ENCODE peak calls at places on chromosomes 11 and 22, in four cellular contexts. One of them, this sample, is unnamed. For H3K4me1, the result is how much of the 10 kb centered on the place peaks cover.

GRCh38 chr22:29689872-29690213 is 30.0 kb upstream of the CABP7 start:
- DNase-seq in cardiac muscle cell: peak
- DNase-seq in HCT116: no peak
- DNase-seq in lung: peak
- DNase-seq in this sample: no peak

GRCh38 chr22:49476176-49476575 is 351.5 kb downstream of the BRD1 start:
- DNase-seq in lung: no peak
- DNase-seq in HCT116: no peak
- DNase-seq in cardiac muscle cell: no peak
- DNase-seq in this sample: no peak

GRCh38 chr11:74686792-74687191 is 44.4 kb downstream of the CHRDL2 start:
- DNase-seq in cardiac muscle cell: peak
- DNase-seq in lung: no peak
- DNase-seq in HCT116: no peak
- DNase-seq in this sample: no peak

GRCh38 chr11:33021937-33022336 is 6.3 kb downstream of the DEPDC7 start:
- DNase-seq in HCT116: no peak
- DNase-seq in cardiac muscle cell: no peak
- DNase-seq in lung: no peak
- DNase-seq in this sample: no peak

GRCh38 chr11:108897071-108897481 is 232.2 kb downstream of the DDX10 start:
- DNase-seq in HCT116: peak
- DNase-seq in cardiac muscle cell: peak
- DNase-seq in lung: no peak
- DNase-seq in this sample: no peak

GRCh38 chr11:33778682-33779081 is 4.4 kb upstream of the FBXO3 start:
- DNase-seq in cardiac muscle cell: peak
- DNase-seq in HCT116: no peak
- DNase-seq in lung: no peak
- DNase-seq in this sample: no peak

GRCh38 chr11:20355221-20356219 is 8.0 kb upstream of the HTATIP2 start:
- DNase-seq in cardiac muscle cell: peak
- DNase-seq in HCT116: peak
- DNase-seq in lung: no peak
- DNase-seq in this sample: no peak

GRCh38 chr11:117058761-117059233 is 39.4 kb downstream of the SIK3 start:
- DNase-seq in HCT116: no peak
- DNase-seq in lung: no peak
- DNase-seq in cardiac muscle cell: peak
- DNase-seq in this sample: no peak

GRCh38 chr11:66388746-66389386 is 17.3 kb upstream of the SLC29A2 start:
- DNase-seq in HCT116: peak
- DNase-seq in lung: peak
- DNase-seq in cardiac muscle cell: peak
- DNase-seq in this sample: no peak

GRCh38 chr11:122628691-122629555 is 26.6 kb upstream of the UBASH3B start:
- DNase-seq in HCT116: peak
- DNase-seq in lung: peak
- DNase-seq in cardiac muscle cell: peak
- DNase-seq in this sample: peak

GRCh38 chr22:36352775-36353507 is 34.8 kb downstream of the MYH9 start:
- DNase-seq in cardiac muscle cell: peak
- DNase-seq in HCT116: no peak
- DNase-seq in lung: no peak
- DNase-seq in this sample: no peak

GRCh38 chr22:29330291-29330690 is 14.8 kb upstream of the RASL10A start:
- DNase-seq in cardiac muscle cell: no peak
- DNase-seq in HCT116: no peak
- DNase-seq in lung: no peak
- DNase-seq in this sample: no peak

GRCh38 chr11:119676461-119677020 is 52.5 kb downstream of the NECTIN1 start:
- DNase-seq in cardiac muscle cell: peak
- DNase-seq in lung: no peak
- DNase-seq in HCT116: no peak
- DNase-seq in this sample: no peak

GRCh38 chr22:36358533-36359171 is 29.1 kb downstream of the MYH9 start:
- DNase-seq in cardiac muscle cell: no peak
- DNase-seq in lung: no peak
- DNase-seq in HCT116: no peak
- DNase-seq in this sample: peak

GRCh38 chr22:30402036-30402759 is 5.4 kb downstream of the SEC14L2 start:
- DNase-seq in cardiac muscle cell: peak
- DNase-seq in HCT116: no peak
- DNase-seq in lung: no peak
- DNase-seq in this sample: no peak

GRCh38 chr11:112961751-112962747 is 829 bp downstream of the NCAM1 start:
- DNase-seq in HCT116: no peak
- DNase-seq in cardiac muscle cell: peak
- DNase-seq in lung: no peak
- DNase-seq in this sample: no peak

GRCh38 chr11:123740787-123741158 is 687 bp downstream of the ZNF202 start:
- DNase-seq in HCT116: no peak
- DNase-seq in lung: no peak
- DNase-seq in cardiac muscle cell: peak
- DNase-seq in this sample: no peak

GRCh38 chr22:19291218-19291579 is 320 bp downstream of the CLTCL1 start:
- DNase-seq in HCT116: no peak
- DNase-seq in cardiac muscle cell: peak
- DNase-seq in lung: no peak
- DNase-seq in this sample: no peak

GRCh38 chr11:17699157-17700114 is 19.9 kb upstream of the MYOD1 start:
- DNase-seq in HCT116: no peak
- DNase-seq in cardiac muscle cell: peak
- DNase-seq in lung: no peak
- DNase-seq in this sample: no peak

DNA sequence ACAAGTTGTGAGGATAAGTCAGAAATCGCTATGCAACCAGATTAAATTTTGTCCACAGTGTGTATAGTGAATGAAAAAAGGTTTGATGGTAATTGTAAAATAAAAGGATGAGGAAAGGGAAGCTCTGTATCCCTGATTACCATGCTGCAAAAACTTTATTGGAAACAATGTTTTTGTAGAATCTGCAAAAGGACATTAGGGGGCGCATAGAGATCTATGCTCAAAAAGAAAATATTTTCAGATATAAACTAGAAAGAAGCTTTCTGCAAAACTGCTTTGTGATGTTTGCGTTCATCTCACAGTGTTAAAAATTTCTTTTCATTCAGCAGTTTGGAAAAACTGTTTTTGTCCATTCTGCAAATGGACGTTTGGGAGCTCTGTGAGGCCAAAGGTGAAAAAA is 390.5 kb downstream of the OR4C45 start:
- DNase-seq in HCT116: no peak
- DNase-seq in lung: no peak
- DNase-seq in cardiac muscle cell: no peak
- DNase-seq in this sample: no peak
- TF ChIP-seq CTCF in HCT116: no peak
- TF ChIP-seq CTCF in lung: no peak
- TF ChIP-seq CTCF in cardiac muscle cell: no peak
- TF ChIP-seq CTCF in this sample: no peak

GRCh38 chr11:64546600-64546999 is 44.4 kb upstream of the SLC22A12 start:
- DNase-seq in HCT116: no peak
- DNase-seq in lung: no peak
- DNase-seq in cardiac muscle cell: no peak
- DNase-seq in this sample: no peak
- H3K4me1 ChIP-seq in HCT116: under half
- H3K4me1 ChIP-seq in lung: under half
- H3K4me1 ChIP-seq in cardiac muscle cell: under half
- H3K4me1 ChIP-seq in this sample: under half

GRCh38 chr11:125100136-125100535 is 11.3 kb downstream of the TMEM218 start:
- DNase-seq in cardiac muscle cell: no peak
- DNase-seq in HCT116: no peak
- DNase-seq in lung: no peak
- DNase-seq in this sample: no peak
- TF ChIP-seq CTCF in cardiac muscle cell: no peak
- TF ChIP-seq CTCF in HCT116: no peak
- TF ChIP-seq CTCF in lung: no peak
- TF ChIP-seq CTCF in this sample: no peak

GRCh38 chr22:23539135-23539838 is 40.8 kb downstream of the IGLL1 start:
- DNase-seq in lung: peak
- DNase-seq in cardiac muscle cell: peak
- DNase-seq in HCT116: peak
- DNase-seq in this sample: peak

GRCh38 chr22:23536821-23537345 is 43.2 kb downstream of the IGLL1 start:
- DNase-seq in cardiac muscle cell: no peak
- DNase-seq in lung: no peak
- DNase-seq in HCT116: no peak
- DNase-seq in this sample: peak

GRCh38 chr22:23534851-23535717 is 45.0 kb downstream of the IGLL1 start:
- DNase-seq in HCT116: no peak
- DNase-seq in lung: no peak
- DNase-seq in cardiac muscle cell: no peak
- DNase-seq in this sample: no peak

GRCh38 chr22:23538502-23538860 is 41.6 kb downstream of the IGLL1 start:
- DNase-seq in lung: no peak
- DNase-seq in cardiac muscle cell: peak
- DNase-seq in HCT116: no peak
- DNase-seq in this sample: peak

DNA sequence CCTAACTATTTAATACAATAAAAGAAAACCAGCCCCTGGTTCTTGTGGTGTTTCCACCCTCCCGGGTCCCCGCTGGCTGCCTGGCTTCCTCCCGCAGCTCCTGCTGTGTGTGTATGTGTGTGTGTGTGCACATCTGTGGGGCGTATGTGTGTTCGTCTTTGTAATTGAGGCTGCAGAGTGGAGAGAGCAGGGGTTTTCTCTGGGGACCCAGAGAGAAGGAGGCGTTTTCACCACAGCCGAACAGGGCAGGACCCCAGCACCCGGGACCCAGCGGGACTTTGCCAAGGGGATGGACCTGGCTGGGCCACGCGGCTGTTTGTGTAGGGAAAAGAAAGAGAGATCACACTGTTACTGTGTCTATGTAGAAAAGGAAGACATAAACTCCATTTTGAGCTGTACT is 42.7 kb downstream of the IGLL1 start:
- DNase-seq in cardiac muscle cell: peak
- DNase-seq in HCT116: no peak
- DNase-seq in lung: no peak
- DNase-seq in this sample: peak
- H3K4me1 ChIP-seq in cardiac muscle cell: half or more
- H3K4me1 ChIP-seq in HCT116: under half
- H3K4me1 ChIP-seq in lung: under half
- H3K4me1 ChIP-seq in this sample: under half

GRCh38 chr22:23431337-23432072 is 148.6 kb downstream of the IGLL1 start:
- DNase-seq in lung: no peak
- DNase-seq in HCT116: no peak
- DNase-seq in cardiac muscle cell: peak
- DNase-seq in this sample: no peak
- TF ChIP-seq CTCF in lung: no peak
- TF ChIP-seq CTCF in HCT116: no peak
- TF ChIP-seq CTCF in cardiac muscle cell: no peak
- TF ChIP-seq CTCF in this sample: no peak

DNA sequence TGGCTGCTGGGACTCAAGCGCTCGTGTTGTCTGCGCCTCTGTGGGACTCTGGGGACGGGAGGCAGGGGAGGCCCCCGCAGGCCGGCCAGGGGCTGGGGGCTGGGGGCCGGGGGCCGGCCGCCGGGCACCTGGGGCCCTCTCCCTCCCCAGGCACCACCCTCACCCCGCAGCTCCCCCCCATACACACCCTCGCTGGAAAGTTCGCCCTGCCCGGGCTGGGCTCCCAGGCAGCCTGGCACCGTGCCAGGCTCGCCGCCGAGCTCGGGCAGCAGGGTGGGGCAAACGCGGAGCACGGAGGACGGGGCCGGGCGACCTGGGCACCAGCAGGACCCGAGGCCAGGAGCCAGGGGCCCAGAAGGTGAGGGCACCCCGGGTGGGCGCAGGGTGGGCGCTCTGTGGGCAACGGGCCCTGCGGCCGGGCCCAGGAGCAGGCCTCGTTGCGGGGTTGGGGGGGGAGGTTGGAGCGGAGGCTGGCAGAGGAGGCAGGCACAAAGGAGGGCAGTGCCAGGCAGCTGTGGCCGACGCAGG is 76.7 kb upstream of the WNT7B start:
- DNase-seq in HCT116: no peak
- DNase-seq in cardiac muscle cell: peak
- DNase-seq in lung: peak
- DNase-seq in this sample: peak
- H3K4me1 ChIP-seq in HCT116: under half
- H3K4me1 ChIP-seq in cardiac muscle cell: under half
- H3K4me1 ChIP-seq in lung: under half
- H3K4me1 ChIP-seq in this sample: under half

GRCh38 chr11:106920899-106921504 is 97.3 kb downstream of the GUCY1A2 start:
- DNase-seq in HCT116: no peak
- DNase-seq in cardiac muscle cell: peak
- DNase-seq in lung: no peak
- DNase-seq in this sample: no peak

GRCh38 chr11:106914409-106914808 is 103.9 kb downstream of the GUCY1A2 start:
- DNase-seq in HCT116: no peak
- DNase-seq in cardiac muscle cell: no peak
- DNase-seq in lung: no peak
- DNase-seq in this sample: no peak

DNA sequence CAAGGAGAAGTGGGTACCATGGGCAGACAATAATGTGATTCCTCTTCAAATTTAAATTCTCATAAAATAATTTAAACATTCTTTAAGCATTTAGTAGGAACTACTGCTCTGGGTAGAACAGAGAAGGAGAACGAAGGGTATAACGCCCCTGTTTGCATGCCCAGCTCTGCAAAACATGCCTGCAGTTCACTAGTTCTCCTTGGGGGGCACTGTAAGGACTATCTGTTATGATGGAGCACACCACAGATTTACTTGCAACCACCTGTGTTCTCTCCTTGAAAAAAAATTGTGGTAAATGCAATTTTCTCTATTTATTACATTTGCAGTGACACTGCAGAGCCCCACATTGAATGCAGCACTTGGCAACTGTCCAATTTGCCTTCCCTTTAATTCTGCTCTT is 100.3 kb downstream of the GUCY1A2 start:
- DNase-seq in lung: no peak
- DNase-seq in HCT116: peak
- DNase-seq in cardiac muscle cell: peak
- DNase-seq in this sample: no peak
- TF ChIP-seq CTCF in lung: no peak
- TF ChIP-seq CTCF in HCT116: peak
- TF ChIP-seq CTCF in cardiac muscle cell: peak
- TF ChIP-seq CTCF in this sample: no peak

GRCh38 chr11:57324154-57324885 is 432 bp downstream of the TNKS1BP1 start:
- DNase-seq in cardiac muscle cell: peak
- DNase-seq in HCT116: no peak
- DNase-seq in lung: peak
- DNase-seq in this sample: no peak
- H3K4me1 ChIP-seq in cardiac muscle cell: under half
- H3K4me1 ChIP-seq in HCT116: half or more
- H3K4me1 ChIP-seq in lung: under half
- H3K4me1 ChIP-seq in this sample: under half

DNA sequence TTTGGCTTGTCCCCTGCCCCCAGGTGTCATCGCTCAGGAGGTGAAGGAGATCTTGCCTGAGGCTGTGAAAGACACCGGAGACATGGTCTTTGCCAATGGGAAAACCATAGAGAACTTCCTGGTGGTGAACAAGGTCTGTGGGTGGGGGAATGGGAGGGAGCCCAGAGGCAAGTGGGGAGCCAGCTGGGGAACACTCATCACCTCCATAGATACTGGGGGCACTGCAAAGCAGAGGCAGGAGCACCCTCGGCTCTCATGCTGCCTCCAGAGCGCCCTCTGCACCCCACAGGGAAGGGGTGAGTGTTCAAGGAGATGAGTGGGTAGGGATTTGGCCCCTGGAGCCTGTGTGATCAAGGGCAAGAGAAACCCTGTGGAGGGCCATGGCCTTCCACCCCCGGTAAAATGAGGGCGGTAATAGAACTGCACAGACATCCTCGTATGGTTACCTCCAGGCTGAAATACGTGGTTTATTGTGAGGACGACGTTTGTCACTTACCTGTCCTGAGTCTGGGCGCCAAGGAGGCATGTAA is 14.0 kb downstream of the TMEM258 start:
- DNase-seq in lung: no peak
- DNase-seq in HCT116: no peak
- DNase-seq in cardiac muscle cell: no peak
- DNase-seq in this sample: no peak
- TF ChIP-seq CTCF in lung: no peak
- TF ChIP-seq CTCF in HCT116: no peak
- TF ChIP-seq CTCF in cardiac muscle cell: no peak
- TF ChIP-seq CTCF in this sample: no peak